ENCODE peak calls at places on chromosomes 16 and 17, in seven cellular contexts. One of them, this sample, is unnamed.

GRCh38 chr17:49472527-49472926 is 22.6 kb upstream of the NGFR start:
- DNase-seq in pancreas: no peak
- DNase-seq in HFFc6: no peak
- DNase-seq in Calu3: no peak
- DNase-seq in nephron progenitor cell: peak; percentile 63
- DNase-seq in neural progenitor cell: no peak
- DNase-seq in AG04450: no peak
- DNase-seq in this sample: no peak

GRCh38 chr16:4890026-4890425 is 42.7 kb downstream of the UBN1 start:
- DNase-seq in HFFc6: no peak
- DNase-seq in Calu3: no peak
- DNase-seq in nephron progenitor cell: no peak
- DNase-seq in AG04450: no peak
- DNase-seq in neural progenitor cell: no peak
- DNase-seq in pancreas: no peak
- DNase-seq in this sample: no peak

GRCh38 chr17:43962479-43962878 is 8.7 kb upstream of the PYY start:
- DNase-seq in neural progenitor cell: no peak
- DNase-seq in pancreas: no peak
- DNase-seq in AG04450: no peak
- DNase-seq in nephron progenitor cell: no peak
- DNase-seq in HFFc6: no peak
- DNase-seq in Calu3: no peak
- DNase-seq in this sample: no peak

GRCh38 chr17:82126479-82127314 is 28.7 kb upstream of the FASN start:
- DNase-seq in HFFc6: no peak
- DNase-seq in nephron progenitor cell: no peak
- DNase-seq in AG04450: no peak
- DNase-seq in neural progenitor cell: no peak
- DNase-seq in Calu3: no peak
- DNase-seq in pancreas: no peak
- DNase-seq in this sample: no peak

GRCh38 chr16:769201-769769 is 8.8 kb downstream of the MSLN start:
- DNase-seq in nephron progenitor cell: no peak
- DNase-seq in AG04450: no peak
- DNase-seq in HFFc6: no peak
- DNase-seq in pancreas: no peak
- DNase-seq in Calu3: no peak
- DNase-seq in neural progenitor cell: no peak
- DNase-seq in this sample: no peak

GRCh38 chr17:72166040-72166439 is 45.2 kb downstream of the SOX9 start:
- DNase-seq in HFFc6: no peak
- DNase-seq in Calu3: no peak
- DNase-seq in AG04450: no peak
- DNase-seq in pancreas: no peak
- DNase-seq in nephron progenitor cell: peak; percentile 30
- DNase-seq in neural progenitor cell: peak; percentile 4
- DNase-seq in this sample: no peak

GRCh38 chr16:57422026-57422944 is 17.7 kb downstream of the CCL17 start:
- DNase-seq in HFFc6: peak; percentile 41
- DNase-seq in AG04450: peak; percentile 39
- DNase-seq in pancreas: peak; percentile 39
- DNase-seq in nephron progenitor cell: peak; percentile 39
- DNase-seq in Calu3: peak; percentile 79
- DNase-seq in neural progenitor cell: peak; percentile 58
- DNase-seq in this sample: no peak

GRCh38 chr17:77516902-77517301 is 376.1 kb downstream of the SEC14L1 start:
- DNase-seq in pancreas: no peak
- DNase-seq in nephron progenitor cell: no peak
- DNase-seq in neural progenitor cell: no peak
- DNase-seq in HFFc6: peak; percentile 83
- DNase-seq in AG04450: no peak
- DNase-seq in Calu3: no peak
- DNase-seq in this sample: no peak

GRCh38 chr17:39794249-39794970 is 56.7 kb downstream of the GRB7 start:
- DNase-seq in HFFc6: no peak
- DNase-seq in AG04450: no peak
- DNase-seq in nephron progenitor cell: no peak
- DNase-seq in neural progenitor cell: no peak
- DNase-seq in pancreas: no peak
- DNase-seq in Calu3: peak; percentile 73
- DNase-seq in this sample: no peak

GRCh38 chr17:43790311-43790940 is 10.2 kb downstream of the CFAP97D1 start:
- DNase-seq in neural progenitor cell: no peak
- DNase-seq in Calu3: no peak
- DNase-seq in AG04450: no peak
- DNase-seq in pancreas: no peak
- DNase-seq in HFFc6: peak; percentile 6
- DNase-seq in nephron progenitor cell: no peak
- DNase-seq in this sample: no peak

GRCh38 chr17:68910256-68910705 is 44.9 kb downstream of the ABCA8 start:
- DNase-seq in pancreas: no peak
- DNase-seq in AG04450: no peak
- DNase-seq in nephron progenitor cell: no peak
- DNase-seq in neural progenitor cell: peak; percentile 31
- DNase-seq in Calu3: no peak
- DNase-seq in HFFc6: no peak
- DNase-seq in this sample: no peak

GRCh38 chr16:2497116-2497630 is 16.6 kb upstream of the ATP6V0C start:
- DNase-seq in HFFc6: no peak
- DNase-seq in Calu3: no peak
- DNase-seq in nephron progenitor cell: peak; percentile 56
- DNase-seq in AG04450: no peak
- DNase-seq in pancreas: peak; percentile 37
- DNase-seq in neural progenitor cell: no peak
- DNase-seq in this sample: no peak

GRCh38 chr16:88076211-88076931 is 125.1 kb downstream of the BANP start:
- DNase-seq in Calu3: no peak
- DNase-seq in nephron progenitor cell: no peak
- DNase-seq in AG04450: no peak
- DNase-seq in neural progenitor cell: peak; percentile 1
- DNase-seq in pancreas: no peak
- DNase-seq in HFFc6: no peak
- DNase-seq in this sample: peak; percentile 15

GRCh38 chr17:3678095-3678820 is 9.6 kb downstream of the EMC6 start:
- DNase-seq in HFFc6: no peak
- DNase-seq in pancreas: no peak
- DNase-seq in AG04450: no peak
- DNase-seq in neural progenitor cell: peak; percentile 65
- DNase-seq in nephron progenitor cell: peak; percentile 54
- DNase-seq in Calu3: no peak
- DNase-seq in this sample: no peak
- TF ChIP-seq CTCF in HFFc6: no peak
- TF ChIP-seq CTCF in pancreas: no peak
- TF ChIP-seq CTCF in AG04450: no peak
- TF ChIP-seq CTCF in neural progenitor cell: peak; percentile 37
- TF ChIP-seq CTCF in nephron progenitor cell: no peak
- TF ChIP-seq CTCF in Calu3: no peak
- TF ChIP-seq CTCF in this sample: no peak

DNA sequence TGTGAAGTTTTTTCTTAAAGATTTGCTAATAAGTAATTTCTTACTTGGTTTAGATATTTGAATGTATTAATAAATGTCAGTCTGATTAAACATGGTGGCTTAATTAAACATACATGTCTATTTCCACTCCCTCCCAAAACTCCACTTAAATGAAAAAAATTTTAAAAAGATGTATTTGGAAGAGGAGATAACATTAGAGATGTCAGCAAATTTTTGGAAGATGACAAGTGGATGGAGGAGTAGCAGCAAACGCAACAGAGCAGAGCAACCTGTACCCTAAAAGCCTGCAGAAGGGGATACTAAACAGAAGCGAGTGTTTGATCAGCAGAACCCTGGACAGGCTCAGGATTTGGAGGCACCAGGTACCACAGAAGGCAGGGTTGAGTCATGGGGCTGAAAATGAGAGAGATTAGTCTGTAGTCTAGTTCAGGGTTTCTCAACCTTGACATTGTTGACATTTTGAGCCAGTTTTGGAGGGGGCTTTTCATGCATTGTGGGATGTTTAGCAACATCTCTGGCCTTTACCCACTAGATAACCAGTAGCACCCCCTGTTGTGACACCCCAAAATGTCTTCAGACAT is 17.8 kb downstream of the LUC7L3 start:
- DNase-seq in HFFc6: no peak
- DNase-seq in AG04450: no peak
- DNase-seq in pancreas: no peak
- DNase-seq in Calu3: no peak
- DNase-seq in nephron progenitor cell: no peak
- DNase-seq in neural progenitor cell: no peak
- DNase-seq in this sample: no peak
- TF ChIP-seq CTCF in HFFc6: no peak
- TF ChIP-seq CTCF in AG04450: no peak
- TF ChIP-seq CTCF in pancreas: no peak
- TF ChIP-seq CTCF in Calu3: no peak
- TF ChIP-seq CTCF in nephron progenitor cell: no peak
- TF ChIP-seq CTCF in neural progenitor cell: no peak
- TF ChIP-seq CTCF in this sample: no peak

GRCh38 chr17:75753193-75753513 is 11.8 kb downstream of the GALK1 start:
- DNase-seq in pancreas: no peak
- DNase-seq in neural progenitor cell: no peak
- DNase-seq in Calu3: no peak
- DNase-seq in HFFc6: no peak
- DNase-seq in AG04450: no peak
- DNase-seq in nephron progenitor cell: no peak
- DNase-seq in this sample: no peak
- TF ChIP-seq CTCF in pancreas: no peak
- TF ChIP-seq CTCF in neural progenitor cell: no peak
- TF ChIP-seq CTCF in Calu3: no peak
- TF ChIP-seq CTCF in HFFc6: no peak
- TF ChIP-seq CTCF in AG04450: no peak
- TF ChIP-seq CTCF in nephron progenitor cell: no peak
- TF ChIP-seq CTCF in this sample: no peak

DNA sequence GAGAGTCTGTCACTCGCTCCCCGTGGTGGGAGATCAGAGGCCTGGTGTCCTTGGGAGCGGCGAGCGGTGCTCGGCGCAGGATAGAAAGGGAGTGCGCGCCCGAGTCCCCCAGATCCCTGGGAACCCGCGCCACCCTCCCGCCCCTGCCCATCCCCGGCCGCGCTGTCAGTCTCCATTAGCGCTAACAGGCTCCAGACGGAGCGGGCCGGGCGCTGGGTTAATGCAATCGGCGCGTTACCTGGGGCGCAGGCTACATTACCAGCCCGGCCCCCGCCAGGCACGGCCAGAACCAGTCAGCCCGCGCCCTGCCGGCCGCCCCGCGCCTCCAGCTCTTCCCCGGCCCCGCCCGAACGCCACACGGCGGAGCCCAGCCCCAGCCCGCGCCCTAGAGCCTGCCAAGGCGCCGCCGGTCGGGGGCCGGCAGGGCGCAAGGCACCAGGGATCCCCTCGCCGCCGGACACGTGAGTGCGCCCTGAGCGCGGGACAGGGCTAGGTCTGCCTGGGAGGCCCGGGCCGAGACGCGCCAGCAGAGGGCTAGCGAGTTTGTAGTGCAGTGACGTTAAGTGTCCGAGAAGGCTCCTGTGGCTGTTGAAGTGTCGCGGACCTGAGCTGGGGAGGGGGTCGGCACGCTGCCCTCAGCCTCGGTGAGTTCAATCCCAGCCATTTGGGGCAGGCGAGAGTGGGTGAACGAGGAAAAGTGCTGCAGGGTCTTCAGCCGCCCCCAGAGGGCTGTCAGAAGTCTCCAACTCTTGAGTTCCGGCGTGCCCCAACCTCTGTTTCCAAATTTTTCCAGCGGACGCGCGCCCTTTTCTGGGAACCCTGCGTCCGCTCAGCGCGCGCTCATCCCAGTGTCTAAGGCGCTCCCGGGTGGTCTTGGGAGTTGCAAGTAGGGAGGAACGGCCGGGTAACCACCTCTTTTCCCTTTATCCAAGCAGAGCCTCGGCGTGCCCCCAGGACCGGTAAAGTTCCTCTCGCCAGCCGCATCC is at the start of gene SLC6A2:
- DNase-seq in HFFc6: no peak
- DNase-seq in pancreas: no peak
- DNase-seq in nephron progenitor cell: peak; percentile 67
- DNase-seq in Calu3: no peak
- DNase-seq in AG04450: no peak
- DNase-seq in neural progenitor cell: peak; percentile 82
- DNase-seq in this sample: no peak
- TF ChIP-seq CTCF in HFFc6: peak; percentile 27
- TF ChIP-seq CTCF in pancreas: no peak
- TF ChIP-seq CTCF in nephron progenitor cell: peak; percentile 28
- TF ChIP-seq CTCF in Calu3: no peak
- TF ChIP-seq CTCF in AG04450: no peak
- TF ChIP-seq CTCF in neural progenitor cell: peak; percentile 45
- TF ChIP-seq CTCF in this sample: no peak

GRCh38 chr16:28181557-28181914 is 30.2 kb downstream of the XPO6 start:
- DNase-seq in Calu3: peak; percentile 52
- DNase-seq in AG04450: peak; percentile 91
- DNase-seq in pancreas: peak; percentile 43
- DNase-seq in nephron progenitor cell: no peak
- DNase-seq in neural progenitor cell: no peak
- DNase-seq in HFFc6: peak; percentile 93
- DNase-seq in this sample: no peak

GRCh38 chr16:28180660-28181556 is 30.9 kb downstream of the XPO6 start:
- DNase-seq in HFFc6: no peak
- DNase-seq in nephron progenitor cell: no peak
- DNase-seq in neural progenitor cell: no peak
- DNase-seq in Calu3: no peak
- DNase-seq in pancreas: no peak
- DNase-seq in AG04450: no peak
- DNase-seq in this sample: no peak

GRCh38 chr16:28179354-28179753 is 32.4 kb downstream of the XPO6 start:
- DNase-seq in Calu3: no peak
- DNase-seq in pancreas: no peak
- DNase-seq in HFFc6: no peak
- DNase-seq in AG04450: no peak
- DNase-seq in neural progenitor cell: no peak
- DNase-seq in nephron progenitor cell: no peak
- DNase-seq in this sample: no peak

GRCh38 chr16:28172331-28172730 is 39.4 kb downstream of the XPO6 start:
- DNase-seq in nephron progenitor cell: no peak
- DNase-seq in pancreas: no peak
- DNase-seq in HFFc6: no peak
- DNase-seq in neural progenitor cell: no peak
- DNase-seq in AG04450: no peak
- DNase-seq in Calu3: no peak
- DNase-seq in this sample: no peak

DNA sequence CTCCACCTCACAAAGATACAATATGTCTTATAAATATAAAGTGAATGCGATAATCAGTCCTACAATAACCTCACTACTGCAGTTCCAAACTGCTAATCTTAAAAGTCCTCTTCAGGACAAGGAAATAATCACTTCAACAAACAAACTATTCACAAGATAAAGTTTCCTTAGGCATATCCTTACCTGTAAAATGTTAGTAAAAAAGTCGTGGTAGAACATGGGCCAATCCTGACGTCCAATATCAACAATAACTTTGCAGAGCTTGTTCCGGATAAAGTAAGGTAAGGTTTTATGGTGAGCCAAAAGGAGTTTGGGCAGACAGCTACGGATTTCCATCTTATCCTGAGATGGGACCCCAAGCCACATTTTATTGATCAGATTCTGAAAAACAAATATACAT is 36.0 kb downstream of the XPO6 start:
- DNase-seq in Calu3: no peak
- DNase-seq in AG04450: no peak
- DNase-seq in HFFc6: no peak
- DNase-seq in pancreas: no peak
- DNase-seq in neural progenitor cell: no peak
- DNase-seq in nephron progenitor cell: no peak
- DNase-seq in this sample: no peak
- TF ChIP-seq CTCF in Calu3: no peak
- TF ChIP-seq CTCF in AG04450: no peak
- TF ChIP-seq CTCF in HFFc6: no peak
- TF ChIP-seq CTCF in pancreas: no peak
- TF ChIP-seq CTCF in neural progenitor cell: no peak
- TF ChIP-seq CTCF in nephron progenitor cell: no peak
- TF ChIP-seq CTCF in this sample: no peak